ENCODE peak calls at places on chromosomes 11 and 22, in four cellular contexts. H, R, Z and S are unnamed samples.

GRCh38 chr11:299081-299891 is at the start of gene IFITM5:
- DNase-seq in H (no peak), R (no peak), Z (no peak), S (no peak)

GRCh38 chr22:33124471-33124870 is 66.3 kb upstream of the SYN3 start:
- DNase-seq in H (no peak), R (no peak), Z (no peak), S (no peak)

GRCh38 chr22:50498322-50498861 is 9.1 kb downstream of the LMF2 start:
- DNase-seq in H (peak; percentile 42), R (peak; percentile 61), Z (peak; percentile 68), S (peak; percentile 64)

GRCh38 chr11:14320020-14320419 is 39.0 kb downstream of the RRAS2 start:
- DNase-seq in H (no peak), R (no peak), Z (peak; percentile 15), S (no peak)

GRCh38 chr11:121520243-121521144 is 67.7 kb upstream of the SORL1-AS1 start:
- DNase-seq in H (no peak), R (no peak), Z (peak; percentile 62), S (no peak)

GRCh38 chr11:111540114-111540920 is at the start of gene LAYN:
- DNase-seq in H (peak; percentile 41), R (no peak), Z (peak; percentile 66), S (no peak)

GRCh38 chr22:37220543-37220968 is 8.3 kb upstream of the SSTR3 start:
- DNase-seq in H (no peak), R (no peak), Z (no peak), S (no peak)

GRCh38 chr11:113410414-113411135 is 23.0 kb downstream of the ANKK1 start:
- DNase-seq in H (no peak), R (no peak), Z (no peak), S (no peak)

GRCh38 chr11:44434191-44434590 is 124.3 kb upstream of the ALX4 start:
- DNase-seq in H (no peak), R (no peak), Z (no peak), S (no peak)

GRCh38 chr11:47152953-47153950 is 23.4 kb downstream of the ARFGAP2 start:
- DNase-seq in H (peak; percentile 85), R (peak; percentile 36), Z (peak; percentile 69), S (peak; percentile 81)

GRCh38 chr11:2586793-2587131 is 113.0 kb downstream of the KCNQ1OT1 start:
- DNase-seq in H (no peak), R (no peak), Z (no peak), S (no peak)

GRCh38 chr11:107408762-107409200 is 48.8 kb downstream of the CWF19L2 start:
- DNase-seq in H (no peak), R (no peak), Z (no peak), S (no peak)

GRCh38 chr22:46614070-46614931 is 5.9 kb upstream of the GRAMD4 start:
- DNase-seq in H (no peak), R (peak; percentile 29), Z (no peak), S (no peak)

GRCh38 chr22:48714231-48714630 is 1113.4 kb downstream of the BRD1 start:
- DNase-seq in H (no peak), R (no peak), Z (no peak), S (no peak)

GRCh38 chr22:37431811-37432707 is 4.8 kb upstream of the ELFN2 start:
- DNase-seq in H (no peak), R (peak; percentile 34), Z (peak; percentile 100), S (peak; percentile 96)

GRCh38 chr22:28435960-28436359 is 243.7 kb downstream of the TTC28 start:
- DNase-seq in H (no peak), R (no peak), Z (no peak), S (no peak)

GRCh38 chr22:42799462-42800405 is 57.3 kb downstream of the ARFGAP3 start:
- DNase-seq in H (no peak), R (no peak), Z (peak; percentile 11), S (no peak)

GRCh38 chr22:46795845-46796565 is 33.6 kb downstream of the TBC1D22A start:
- DNase-seq in H (no peak), R (no peak), Z (no peak), S (no peak)

GRCh38 chr11:69372589-69373250 is 78.8 kb downstream of the MYEOV start:
- DNase-seq in H (no peak), R (no peak), Z (no peak), S (no peak)

GRCh38 chr11:33742249-33742851 is 6.1 kb upstream of the CD59 start:
- DNase-seq in H (peak; percentile 49), R (no peak), Z (no peak), S (peak; percentile 27)

GRCh38 chr11:111691176-111691575 is 75.0 kb downstream of the PPP2R1B start:
- DNase-seq in H (no peak), R (no peak), Z (no peak), S (no peak)

GRCh38 chr11:131866535-131867400 is 496.4 kb downstream of the NTM start:
- DNase-seq in H (no peak), R (no peak), Z (no peak), S (no peak)

GRCh38 chr22:24134090-24134846 is 47.0 kb upstream of the SUSD2 start:
- DNase-seq in H (peak; percentile 70), R (peak; percentile 45), Z (no peak), S (no peak)

GRCh38 chr22:24400726-24401596 is 26.4 kb upstream of the ADORA2A start:
- DNase-seq in H (no peak), R (no peak), Z (peak; percentile 29), S (peak; percentile 32)

GRCh38 chr11:111680486-111681175 is 78.4 kb downstream of the SIK2 start:
- DNase-seq in H (no peak), R (no peak), Z (no peak), S (no peak)

GRCh38 chr11:44524751-44525171 is 40.7 kb upstream of the CD82 start:
- DNase-seq in H (no peak), R (no peak), Z (no peak), S (no peak)

GRCh38 chr22:23305321-23305910 is 125.1 kb downstream of the BCR start:
- DNase-seq in H (no peak), R (no peak), Z (peak; percentile 94), S (peak; percentile 62)

GRCh38 chr22:38868886-38869381 is 3.1 kb downstream of the CBX6 start:
- DNase-seq in H (peak; percentile 35), R (peak; percentile 82), Z (peak; percentile 54), S (no peak)

GRCh38 chr22:23779731-23780130 is 7.0 kb upstream of the SMARCB1 start:
- DNase-seq in H (no peak), R (no peak), Z (no peak), S (no peak)

GRCh38 chr22:36330127-36330526 is 57.6 kb downstream of the MYH9 start:
- DNase-seq in H (no peak), R (no peak), Z (no peak), S (no peak)

GRCh38 chr22:24580276-24580675 is 12.6 kb downstream of the LRRC75B start:
- DNase-seq in H (no peak), R (no peak), Z (no peak), S (peak; percentile 23)

GRCh38 chr11:93844568-93844967 is 5.8 kb downstream of the VSTM5 start:
- DNase-seq in H (no peak), R (no peak), Z (no peak), S (no peak)

GRCh38 chr11:134481135-134481534 is 69.1 kb upstream of the B3GAT1 start:
- DNase-seq in H (no peak), R (no peak), Z (no peak), S (no peak)

GRCh38 chr22:49307870-49308269 is 519.8 kb downstream of the BRD1 start:
- DNase-seq in H (no peak), R (no peak), Z (no peak), S (no peak)

GRCh38 chr22:43343262-43343988 is at the start of gene SCUBE1:
- DNase-seq in H (no peak), R (peak; percentile 43), Z (no peak), S (no peak)

GRCh38 chr11:82960000-82960778 is 58.7 kb downstream of the DDIAS start:
- DNase-seq in H (no peak), R (no peak), Z (no peak), S (no peak)

GRCh38 chr11:68012044-68012842 is 2.1 kb downstream of the ALDH3B1 start:
- DNase-seq in H (no peak), R (no peak), Z (no peak), S (peak; percentile 55)

GRCh38 chr11:14902650-14903350 is 10.8 kb upstream of the CYP2R1 start:
- DNase-seq in H (no peak), R (no peak), Z (peak; percentile 59), S (no peak)